ENCODE peak calls at places on chromosomes 6 and 20, in nine cellular contexts. A, G, Q, Y, J, R, F, Z and P are unnamed samples.

GRCh38 chr6:88728756-88729155 is 234.7 kb downstream of the RNGTT start:
- DNase-seq in Z (no peak), A (no peak), G (no peak), R (no peak), J (no peak), F (no peak), Y (no peak), Q (no peak), P (no peak)

GRCh38 chr20:14406495-14406894 is 69.1 kb upstream of the FLRT3 start:
- DNase-seq in A (peak), G (no peak), Z (no peak), Q (no peak), J (no peak), F (no peak), Y (peak), R (no peak), P (no peak)

GRCh38 chr6:134903448-134903847 is 46.5 kb downstream of the ALDH8A1 start:
- DNase-seq in A (no peak), R (no peak), F (no peak), Q (no peak), J (no peak), Z (no peak), Y (no peak), G (no peak), P (no peak)

GRCh38 chr6:37741757-37742400 is 44.2 kb upstream of the MDGA1 start:
- DNase-seq in F (no peak), G (no peak), Y (peak), Z (no peak), Q (no peak), R (peak), J (no peak), A (no peak), P (no peak)

GRCh38 chr20:33576432-33576883 is 85.7 kb upstream of the C20orf144 start:
- DNase-seq in R (no peak), A (no peak), F (no peak), J (no peak), G (no peak), Z (no peak), Y (no peak), Q (no peak), P (no peak)

GRCh38 chr20:571754-572331 is 28.3 kb upstream of the CSNK2A1 start:
- DNase-seq in Z (no peak), G (no peak), Y (no peak), F (no peak), J (no peak), Q (no peak), A (no peak), R (peak), P (no peak)

GRCh38 chr20:4480104-4480503 is 241.6 kb upstream of the PRND start:
- DNase-seq in R (no peak), J (no peak), Y (no peak), G (no peak), Q (no peak), A (no peak), Z (no peak), F (no peak), P (no peak)

GRCh38 chr6:168735268-168735949 is 294.4 kb downstream of the SMOC2 start:
- DNase-seq in Y (no peak), Z (no peak), A (no peak), R (no peak), J (no peak), F (no peak), G (no peak), Q (no peak), P (no peak)

GRCh38 chr6:116462516-116462915 is 1.3 kb downstream of the CALHM6 start:
- DNase-seq in G (no peak), R (no peak), A (no peak), Y (no peak), J (no peak), Q (no peak), Z (no peak), F (no peak), P (peak)

GRCh38 chr20:37534401-37535157 is 6.9 kb upstream of the BLCAP start:
- DNase-seq in R (peak), A (peak), F (peak), G (peak), Y (peak), Q (peak), Z (peak), J (no peak), P (no peak)

GRCh38 chr20:23232219-23232581 is 118.4 kb upstream of the NXT1 start:
- DNase-seq in J (no peak), Q (no peak), Z (no peak), Y (no peak), A (no peak), R (no peak), F (no peak), G (no peak), P (no peak)

GRCh38 chr6:73879466-73879865 is 183.5 kb downstream of the CD109 start:
- DNase-seq in F (no peak), A (peak), G (no peak), R (no peak), Y (no peak), Q (peak), J (no peak), Z (no peak), P (no peak)

GRCh38 chr6:45677381-45677992 is 299.8 kb upstream of the SUPT3H start:
- DNase-seq in Y (no peak), A (no peak), R (peak), F (peak), Z (no peak), G (peak), J (no peak), Q (no peak), P (peak)

GRCh38 chr6:142929751-142930358 is 15.1 kb downstream of the HIVEP2 start:
- DNase-seq in J (no peak), Y (no peak), G (no peak), Q (no peak), A (no peak), R (no peak), F (no peak), Z (no peak), P (no peak)

GRCh38 chr20:39986231-39986904 is 702.7 kb downstream of the MAFB start:
- DNase-seq in Z (no peak), A (no peak), Q (no peak), F (no peak), R (peak), Y (no peak), J (no peak), G (no peak), P (no peak)

GRCh38 chr6:150696156-150696555 is 96.5 kb downstream of the PLEKHG1 start:
- DNase-seq in Y (no peak), Q (no peak), J (no peak), G (no peak), F (no peak), A (no peak), Z (no peak), R (no peak), P (no peak)

GRCh38 chr6:89375427-89375868 is 22.9 kb upstream of the UBE2J1 start:
- DNase-seq in A (no peak), Q (no peak), Z (no peak), Y (peak), F (peak), R (peak), G (peak), J (peak), P (no peak)